ENCODE peak calls at places on chromosomes 11 and 22, in five cellular contexts. U is HS-27A, Q is cardiac muscle cell, H is brain microvascular endothelial cell, R is PC-9. K is an unnamed sample.

GRCh38 chr11:911031-911889 is 650 bp upstream of the CHID1 start:
- DNase-seq in U (no peak), Q (peak), H (peak), R (peak), K (no peak)

GRCh38 chr22:44729391-44730012 is 22.9 kb upstream of the ARHGAP8 start:
- DNase-seq in U (no peak), Q (no peak), H (peak), R (peak), K (no peak)

GRCh38 chr11:17988465-17988864 is 24.4 kb downstream of the SERGEF start:
- DNase-seq in U (no peak), Q (no peak), H (no peak), R (no peak), K (no peak)

GRCh38 chr22:29456211-29456671 is 17.9 kb downstream of the RFPL1 start:
- DNase-seq in U (no peak), Q (no peak), H (peak), R (no peak), K (no peak)

GRCh38 chr11:94934362-94934761 is 39.0 kb downstream of the CWC15 start:
- DNase-seq in U (no peak), Q (no peak), H (peak), R (no peak), K (no peak)

GRCh38 chr11:9247863-9248262 is 17.3 kb downstream of the DENND5A start:
- DNase-seq in U (no peak), Q (no peak), H (no peak), R (no peak), K (no peak)

GRCh38 chr11:73013021-73013420 is 129.1 kb downstream of the FCHSD2 start:
- DNase-seq in U (no peak), Q (no peak), H (no peak), R (no peak), K (no peak)

GRCh38 chr22:44583076-44583760 is 85.2 kb upstream of the RTL6 start:
- DNase-seq in U (no peak), Q (no peak), H (no peak), R (no peak), K (no peak)

K was measured in HuH-7.